ENCODE peak calls at places on chromosomes 16 and 17, in four cellular contexts. Y, G, K and S are unnamed samples.

GRCh38 chr17:82912571-82913089 is 72.8 kb upstream of the ZNF750 start:
- DNase-seq in G (no peak), Y (no peak), K (no peak), S (no peak)

GRCh38 chr16:86826931-86827330 is 248.6 kb downstream of the FOXL1 start:
- DNase-seq in K (no peak), Y (peak; percentile 39), G (no peak), S (no peak)

GRCh38 chr16:85179344-85180046 is 67.2 kb upstream of the CIBAR2 start:
- DNase-seq in G (no peak), Y (no peak), K (no peak), S (no peak)

GRCh38 chr17:68455756-68456528 is 1.4 kb downstream of the WIPI1 start:
- DNase-seq in Y (no peak), K (peak; percentile 89), G (no peak), S (peak; percentile 34)

GRCh38 chr17:34578656-34579016 is 746 bp upstream of the TMEM132E start:
- DNase-seq in G (no peak), Y (no peak), K (no peak), S (no peak)

GRCh38 chr16:4257646-4258556 is 14.9 kb downstream of the TFAP4 start:
- DNase-seq in Y (no peak), G (no peak), K (no peak), S (no peak)

GRCh38 chr16:46972971-46973456 is 460 bp downstream of the DNAJA2 start:
- DNase-seq in G (peak; percentile 55), K (peak; percentile 36), Y (peak; percentile 56), S (peak; percentile 72)

GRCh38 chr17:17860761-17861107 is 23.9 kb upstream of the SREBF1 start:
- DNase-seq in Y (no peak), K (no peak), G (no peak), S (no peak)

GRCh38 chr16:86523166-86523740 is 12.9 kb downstream of the FOXF1 start:
- DNase-seq in K (no peak), Y (no peak), G (no peak), S (no peak)

GRCh38 chr17:81828656-81829055 is 4.4 kb downstream of the MCRIP1 start:
- DNase-seq in K (no peak), G (no peak), Y (no peak), S (no peak)

DNA sequence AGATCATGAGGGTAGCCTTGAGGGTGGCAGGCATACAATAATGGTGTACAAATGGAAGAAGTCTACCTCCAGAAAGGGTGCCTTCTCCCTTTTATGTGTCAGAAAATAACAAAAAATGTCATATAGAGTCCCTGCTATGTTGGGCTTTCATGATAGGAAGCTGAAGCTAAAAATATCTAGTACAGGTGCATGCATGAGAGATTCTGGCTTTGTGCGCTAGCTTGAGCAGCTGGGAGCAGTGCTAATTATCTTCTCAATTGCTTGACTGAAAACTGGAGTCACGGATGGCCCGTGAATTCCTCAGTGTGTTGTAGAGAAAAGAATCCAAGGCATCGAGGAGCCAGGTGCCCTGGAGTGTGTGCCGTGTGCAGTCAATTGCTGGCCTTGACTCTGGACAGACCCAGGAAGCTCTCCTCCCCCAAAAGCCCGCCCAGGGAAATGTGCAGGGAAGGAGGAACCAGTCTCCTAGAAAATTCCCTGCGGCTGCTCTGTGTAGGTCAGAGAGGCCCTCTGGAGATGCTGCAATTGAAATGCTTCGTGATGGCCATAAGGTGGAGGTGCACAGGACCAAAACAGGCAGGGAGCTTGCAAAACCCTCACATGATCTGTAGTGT is 14.2 kb downstream of the LGALS3BP start:
- DNase-seq in Y (no peak), K (peak; percentile 44), G (no peak), S (no peak)
- TF ChIP-seq FOXJ3 in Y (no peak), K (no peak), G (no peak), S (no peak)

GRCh38 chr17:64242633-64243032 is 20.4 kb downstream of the TEX2 start:
- DNase-seq in G (no peak), Y (no peak), K (no peak), S (no peak)

GRCh38 chr17:64245218-64246145 is 17.6 kb downstream of the TEX2 start:
- DNase-seq in Y (no peak), K (no peak), G (no peak), S (no peak)

GRCh38 chr17:64240741-64241347 is 22.2 kb downstream of the TEX2 start:
- DNase-seq in K (no peak), G (peak; percentile 34), Y (no peak), S (peak; percentile 87)

GRCh38 chr17:64243340-64243739 is 19.7 kb downstream of the TEX2 start:
- DNase-seq in Y (no peak), G (no peak), K (no peak), S (no peak)

GRCh38 chr17:64244165-64244564 is 18.9 kb downstream of the TEX2 start:
- DNase-seq in G (no peak), Y (no peak), K (no peak), S (no peak)
- TF ChIP-seq FOXJ3 in G (no peak), Y (no peak), K (no peak), S (no peak)

GRCh38 chr17:74211141-74211928 is 2.0 kb upstream of the TTYH2 start:
- DNase-seq in K (no peak), Y (peak; percentile 56), G (peak; percentile 46), S (no peak)

GRCh38 chr17:74211929-74212261 is 1.5 kb upstream of the TTYH2 start:
- DNase-seq in K (no peak), G (peak; percentile 33), Y (no peak), S (no peak)

GRCh38 chr17:74213897-74214386 is 571 bp downstream of the TTYH2 start:
- DNase-seq in G (no peak), Y (no peak), K (no peak), S (no peak)

GRCh38 chr17:74212913-74213791 is at the start of gene TTYH2:
- DNase-seq in K (peak; percentile 77), G (peak; percentile 90), Y (peak; percentile 74), S (peak; percentile 97)

GRCh38 chr17:74212262-74212912 is 984 bp upstream of the TTYH2 start:
- DNase-seq in K (no peak), Y (peak; percentile 48), G (peak; percentile 63), S (no peak)
- TF ChIP-seq FOXJ3 in K (no peak), Y (no peak), G (no peak), S (no peak)

DNA sequence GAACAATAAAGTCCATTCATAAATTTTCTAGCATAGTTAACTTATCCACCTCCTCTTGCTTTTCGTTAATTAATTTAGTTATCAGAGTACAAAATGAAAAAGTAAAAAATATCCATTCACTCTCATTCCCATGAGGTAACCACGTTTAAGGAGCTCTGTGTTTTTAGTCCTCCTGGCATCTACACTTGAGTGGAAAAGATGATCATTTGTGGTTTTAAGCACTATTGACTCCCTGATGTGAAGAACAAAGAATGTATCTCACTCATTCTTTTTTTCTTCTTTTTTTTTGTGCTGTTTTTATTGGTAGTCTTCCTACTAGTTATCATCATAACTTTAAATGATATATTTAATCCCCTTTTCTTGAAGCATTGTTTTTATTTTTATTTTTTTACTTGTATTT is 26.1 kb downstream of the QPRT start:
- DNase-seq in Y (no peak), G (no peak), K (no peak), S (no peak)
- TF ChIP-seq FOXJ3 in Y (no peak), G (no peak), K (no peak), S (no peak)

GRCh38 chr16:23862556-23862955 is 26.8 kb downstream of the PRKCB start:
- DNase-seq in K (no peak), G (no peak), Y (no peak), S (no peak)
- TF ChIP-seq FOXJ3 in K (no peak), G (no peak), Y (no peak), S (no peak)

DNA sequence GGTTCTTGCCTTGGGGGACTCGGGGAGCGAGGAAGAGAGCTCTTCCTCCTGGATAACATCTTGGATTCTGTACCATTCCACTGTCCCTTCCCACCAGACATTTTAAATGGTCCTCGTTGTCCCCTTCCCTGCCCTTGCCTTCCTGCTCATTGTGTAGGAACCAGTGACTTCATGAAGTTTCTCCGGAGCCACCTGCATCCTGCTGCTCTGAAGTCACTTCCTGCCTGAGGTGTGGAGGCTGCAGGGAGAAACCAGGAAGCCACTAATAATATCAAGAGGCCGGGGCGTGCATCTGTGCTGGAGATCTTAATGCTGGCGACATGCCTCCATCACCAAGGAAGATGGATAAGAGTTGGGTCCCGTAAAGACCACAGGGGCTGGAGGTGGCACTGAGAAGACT is 6.2 kb upstream of the SLC16A13 start:
- DNase-seq in Y (no peak), K (no peak), G (no peak), S (no peak)
- TF ChIP-seq FOXJ3 in Y (no peak), K (no peak), G (no peak), S (no peak)